ENCODE peak calls at places on chromosome 15, in seven cellular contexts. X, N, C, I, G, P and Q are unnamed samples.

GRCh38 chr15:69013726-69014406 is 629 bp upstream of the NOX5 start:
- DNase-seq in X (no peak), N (no peak), C (no peak), I (no peak), G (no peak), P (no peak), Q (no peak)

GRCh38 chr15:50979041-50979440 is 70.6 kb downstream of the AP4E1 start:
- DNase-seq in X (no peak), N (peak), C (no peak), I (no peak), G (no peak), P (no peak), Q (no peak)

GRCh38 chr15:68230157-68231100 is 901 bp upstream of the CLN6 start:
- DNase-seq in X (no peak), N (no peak), C (no peak), I (no peak), G (no peak), P (peak), Q (no peak)

GRCh38 chr15:77415450-77416448 is 4.2 kb downstream of the PEAK1 start:
- DNase-seq in X (no peak), N (peak), C (no peak), I (no peak), G (no peak), P (peak), Q (no peak)

GRCh38 chr15:27549796-27550195 is 549.3 kb downstream of the OCA2 start:
- DNase-seq in X (no peak), N (no peak), C (no peak), I (no peak), G (no peak), P (no peak), Q (no peak)

GRCh38 chr15:52657338-52657737 is 21.9 kb downstream of the ATOSA start:
- DNase-seq in X (no peak), N (peak), C (no peak), I (no peak), G (no peak), P (peak), Q (no peak)

GRCh38 chr15:60323322-60323721 is 74.5 kb downstream of the ANXA2 start:
- DNase-seq in X (no peak), N (no peak), C (no peak), I (no peak), G (no peak), P (no peak), Q (no peak)

GRCh38 chr15:97904196-97904572 is 56.3 kb upstream of the ARRDC4 start:
- DNase-seq in X (peak), N (peak), C (no peak), I (no peak), G (peak), P (peak), Q (peak)

GRCh38 chr15:56225520-56225919 is 18.2 kb downstream of the RFX7 start:
- DNase-seq in X (no peak), N (no peak), C (no peak), I (no peak), G (no peak), P (no peak), Q (no peak)

GRCh38 chr15:48955967-48956366 is 7.8 kb downstream of the SHC4 start:
- DNase-seq in X (no peak), N (no peak), C (no peak), I (no peak), G (no peak), P (no peak), Q (no peak)

GRCh38 chr15:37041836-37042235 is 58.5 kb downstream of the MEIS2 start:
- DNase-seq in X (no peak), N (no peak), C (no peak), I (no peak), G (no peak), P (no peak), Q (no peak)

GRCh38 chr15:86155551-86155950 is 75.9 kb downstream of the AGBL1 start:
- DNase-seq in X (no peak), N (no peak), C (no peak), I (no peak), G (no peak), P (no peak), Q (no peak)

GRCh38 chr15:51380999-51381806 is 39.7 kb downstream of the GLDN start:
- DNase-seq in X (peak), N (peak), C (no peak), I (no peak), G (no peak), P (peak), Q (peak)

GRCh38 chr15:70794596-70795310 is 31.4 kb upstream of the UACA start:
- DNase-seq in X (no peak), N (peak), C (no peak), I (no peak), G (no peak), P (no peak), Q (no peak)

GRCh38 chr15:33654859-33655258 is 313.4 kb upstream of the CHRM5 start:
- DNase-seq in X (no peak), N (no peak), C (no peak), I (no peak), G (no peak), P (peak), Q (no peak)

GRCh38 chr15:39127151-39127815 is 453.6 kb upstream of the THBS1 start:
- DNase-seq in X (no peak), N (peak), C (no peak), I (no peak), G (no peak), P (no peak), Q (no peak)

GRCh38 chr15:69414702-69415161 is 583 bp downstream of the KIF23 start:
- DNase-seq in X (peak), N (peak), C (no peak), I (no peak), G (no peak), P (peak), Q (peak)

GRCh38 chr15:97875513-97876285 is 84.8 kb upstream of the ARRDC4 start:
- DNase-seq in X (peak), N (no peak), C (no peak), I (no peak), G (no peak), P (no peak), Q (no peak)

DNA sequence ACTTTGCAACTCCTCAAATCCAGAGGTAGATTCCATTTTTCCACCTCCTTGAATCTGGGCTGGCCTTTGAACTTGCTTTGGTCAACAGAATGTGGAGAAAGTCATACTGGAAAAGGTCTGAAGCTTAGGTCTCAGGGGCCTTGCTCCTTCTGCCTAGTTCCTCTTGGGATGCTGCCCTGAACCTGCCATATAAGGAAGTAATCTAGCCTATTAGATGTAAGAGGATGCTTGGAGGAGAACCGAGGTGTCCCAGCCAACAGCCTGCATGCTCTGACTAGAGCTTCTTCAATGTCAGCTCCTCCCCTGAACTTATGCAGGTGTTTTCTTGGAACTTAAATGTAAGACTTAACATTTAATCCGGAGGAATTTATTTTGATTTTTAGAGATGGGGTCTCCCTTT is 2.0 kb upstream of the TMED3 start:
- DNase-seq in X (no peak), N (no peak), C (no peak), I (no peak), G (no peak), P (no peak), Q (no peak)
- TF ChIP-seq CTCF in X (no peak), N (no peak), C (no peak), I (no peak), G (no peak), P (no peak), Q (no peak)

GRCh38 chr15:100934735-100935134 is 15.6 kb downstream of the LRRK1 start:
- DNase-seq in X (no peak), N (no peak), C (no peak), I (no peak), G (no peak), P (no peak), Q (no peak)
- TF ChIP-seq CTCF in X (no peak), N (peak), C (no peak), I (no peak), G (no peak), P (no peak), Q (no peak)

GRCh38 chr15:45684533-45684932 is 49.7 kb downstream of the SQOR start:
- DNase-seq in X (no peak), N (no peak), C (no peak), I (no peak), G (no peak), P (no peak), Q (no peak)
- TF ChIP-seq CTCF in X (no peak), N (no peak), C (no peak), I (no peak), G (no peak), P (no peak), Q (no peak)

GRCh38 chr15:93073465-93073952 is 15.5 kb downstream of the RGMA start:
- DNase-seq in X (no peak), N (no peak), C (no peak), I (no peak), G (no peak), P (no peak), Q (no peak)

GRCh38 chr15:93070901-93071300 is 18.1 kb downstream of the RGMA start:
- DNase-seq in X (no peak), N (no peak), C (no peak), I (no peak), G (no peak), P (no peak), Q (no peak)

GRCh38 chr15:93071469-93071891 is 17.5 kb downstream of the RGMA start:
- DNase-seq in X (no peak), N (peak), C (no peak), I (no peak), G (no peak), P (no peak), Q (no peak)

GRCh38 chr15:93072011-93072410 is 17.0 kb downstream of the RGMA start:
- DNase-seq in X (no peak), N (peak), C (no peak), I (no peak), G (no peak), P (peak), Q (no peak)

DNA sequence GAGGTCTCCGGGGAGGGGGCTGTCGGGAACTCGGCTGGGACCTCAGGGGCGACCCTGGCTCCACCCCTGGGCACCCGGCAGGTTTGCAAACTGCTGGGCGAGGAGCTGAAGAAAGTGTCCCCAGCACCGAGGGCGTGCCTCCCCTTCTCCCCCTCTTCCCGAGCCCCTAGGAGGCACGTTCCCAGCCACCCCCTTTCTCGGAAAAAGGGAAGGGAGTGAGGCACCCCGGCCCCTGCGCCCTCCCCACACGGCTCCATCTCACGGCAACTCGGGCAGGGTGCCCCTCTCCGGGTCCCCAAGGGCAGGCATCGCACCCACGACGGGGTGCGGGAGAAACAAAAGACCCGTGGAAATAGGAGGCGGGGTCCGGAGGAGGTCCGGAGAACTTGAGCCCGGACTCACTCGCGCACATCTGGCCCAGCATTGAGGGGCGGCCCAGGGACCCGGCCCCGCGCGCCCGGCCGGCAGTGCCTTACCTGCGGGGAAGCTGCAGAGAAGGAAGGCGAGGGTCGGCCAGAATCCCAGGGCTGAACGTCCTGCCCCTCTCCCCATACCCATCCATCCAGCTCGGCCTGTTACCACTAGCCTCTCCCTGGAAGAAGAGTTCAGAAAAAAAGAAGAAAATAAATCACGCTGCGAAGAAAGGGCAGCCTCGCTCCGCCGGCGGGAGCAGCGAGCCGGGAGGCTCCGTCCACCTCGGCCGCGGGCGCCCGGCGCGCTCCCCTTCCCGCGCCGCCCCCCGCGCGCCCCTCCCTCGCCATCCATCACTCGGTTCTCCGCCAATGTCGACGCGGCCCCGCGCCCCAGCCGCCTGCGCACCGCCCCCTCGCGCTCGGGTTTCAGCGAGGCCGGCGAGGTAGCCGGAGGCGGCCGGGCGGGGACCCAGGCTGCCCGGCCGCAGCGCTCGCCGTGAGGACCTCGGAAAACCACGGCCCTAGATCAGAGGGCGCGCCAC is 16.3 kb downstream of the RGMA start:
- DNase-seq in X (peak), N (peak), C (no peak), I (no peak), G (peak), P (peak), Q (peak)
- TF ChIP-seq CTCF in X (no peak), N (no peak), C (no peak), I (peak), G (no peak), P (no peak), Q (no peak)

GRCh38 chr15:87609909-87610308 is 646.6 kb downstream of the NTRK3 start:
- DNase-seq in X (no peak), N (no peak), C (no peak), I (no peak), G (no peak), P (no peak), Q (no peak)
- TF ChIP-seq CTCF in X (no peak), N (no peak), C (no peak), I (no peak), G (no peak), P (no peak), Q (no peak)

DNA sequence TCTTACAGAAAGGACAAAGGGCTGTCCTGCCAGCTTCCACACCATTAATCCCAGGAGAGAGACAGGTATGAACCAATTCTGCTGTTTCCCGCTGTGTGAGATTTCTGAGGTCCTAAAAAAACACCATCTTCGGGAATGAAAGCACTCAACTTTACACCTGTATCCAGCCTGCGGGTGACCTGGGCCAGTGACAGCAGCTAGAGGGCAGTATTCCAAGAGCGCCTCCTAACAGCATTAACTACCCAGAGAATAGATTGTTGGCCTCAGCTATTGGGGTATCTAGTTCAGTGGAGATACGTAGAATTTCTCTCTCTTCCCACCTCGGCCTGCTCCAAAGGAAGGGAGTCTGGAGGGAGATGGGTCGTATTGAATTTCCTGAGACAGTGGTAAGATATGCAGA is 55.1 kb downstream of the WDR76 start:
- DNase-seq in X (no peak), N (no peak), C (no peak), I (no peak), G (no peak), P (peak), Q (no peak)
- TF ChIP-seq CTCF in X (no peak), N (peak), C (no peak), I (peak), G (no peak), P (peak), Q (peak)

GRCh38 chr15:73239564-73240208 is 129.1 kb downstream of the HCN4 start:
- DNase-seq in X (no peak), N (peak), C (no peak), I (no peak), G (no peak), P (peak), Q (no peak)

GRCh38 chr15:73240864-73241499 is 127.8 kb downstream of the HCN4 start:
- DNase-seq in X (peak), N (peak), C (peak), I (no peak), G (peak), P (peak), Q (peak)

GRCh38 chr15:73246411-73246810 is 122.3 kb downstream of the HCN4 start:
- DNase-seq in X (no peak), N (no peak), C (no peak), I (no peak), G (no peak), P (no peak), Q (no peak)

GRCh38 chr15:73246898-73247297 is 121.9 kb downstream of the HCN4 start:
- DNase-seq in X (no peak), N (no peak), C (no peak), I (no peak), G (no peak), P (no peak), Q (no peak)

GRCh38 chr15:73244333-73244732 is 124.4 kb downstream of the HCN4 start:
- DNase-seq in X (peak), N (no peak), C (no peak), I (no peak), G (no peak), P (peak), Q (no peak)
- TF ChIP-seq CTCF in X (peak), N (peak), C (no peak), I (peak), G (no peak), P (peak), Q (peak)

DNA sequence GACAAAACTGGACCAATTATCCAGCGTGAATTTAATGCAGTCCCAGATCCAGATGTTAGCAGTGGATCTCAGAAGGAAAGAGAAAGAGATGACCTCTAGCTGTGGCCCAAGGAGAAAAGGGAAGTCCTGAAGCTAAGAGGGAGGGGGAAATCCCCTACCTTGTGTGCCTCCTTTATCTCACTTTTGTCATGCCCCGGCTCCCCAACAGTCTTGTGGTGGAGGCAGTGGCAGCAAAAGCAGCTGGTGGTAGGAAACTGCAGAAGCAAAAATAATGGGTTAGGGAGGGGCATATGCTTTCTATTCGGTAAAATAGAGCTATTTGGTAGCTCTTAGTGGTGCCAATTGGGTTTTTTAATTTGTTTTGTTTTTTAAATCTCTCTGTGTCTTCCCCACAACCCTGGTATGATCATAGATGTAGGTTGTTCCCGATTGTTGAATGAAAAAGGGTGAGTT is 56.5 kb downstream of the MCTP2 start:
- DNase-seq in X (no peak), N (no peak), C (peak), I (no peak), G (no peak), P (no peak), Q (no peak)
- TF ChIP-seq CTCF in X (no peak), N (no peak), C (no peak), I (no peak), G (no peak), P (no peak), Q (no peak)